ENCODE peak calls at places on chromosomes 7 and 10, in four cellular contexts. S is hepatocyte, P is GM23338, B is HCT116. N is an unnamed sample.

GRCh38 chr7:68266004-68266579 is 1269.5 kb downstream of the TYW1 start:
- DNase-seq in S (no peak), B (no peak), P (no peak), N (no peak)

GRCh38 chr10:51244739-51245138 is 170.5 kb downstream of the PRKG1 start:
- DNase-seq in S (peak; percentile 8), P (peak; percentile 76), B (no peak), N (no peak)

GRCh38 chr7:4638781-4639575 is 43.1 kb upstream of the FOXK1 start:
- DNase-seq in S (no peak), B (no peak), P (no peak), N (no peak)

GRCh38 chr7:87416682-87417587 is 58.5 kb downstream of the ABCB4 start:
- DNase-seq in S (peak; percentile 76), P (peak; percentile 86), B (peak; percentile 62), N (peak; percentile 85)

GRCh38 chr7:27714831-27715444 is 25.0 kb upstream of the TAX1BP1 start:
- DNase-seq in B (no peak), S (peak; percentile 16), P (no peak), N (no peak)

GRCh38 chr7:28835800-28836199 is 122.3 kb downstream of the TRIL start:
- DNase-seq in B (no peak), S (no peak), P (no peak), N (no peak)

GRCh38 chr7:54811925-54812264 is 52.9 kb upstream of the SEC61G start:
- DNase-seq in B (no peak), P (no peak), S (no peak), N (no peak)

GRCh38 chr7:670501-671390 is 55.8 kb upstream of the DNAAF5 start:
- DNase-seq in B (no peak), P (no peak), S (no peak), N (no peak)

GRCh38 chr7:36871863-36872262 is 147.6 kb upstream of the AOAH start:
- DNase-seq in P (no peak), B (peak; percentile 21), S (no peak), N (peak; percentile 24)

GRCh38 chr7:108415821-108416536 is 40.3 kb downstream of the NRCAM start:
- DNase-seq in B (no peak), S (no peak), P (no peak), N (peak; percentile 65)

GRCh38 chr7:139916717-139917395 is 87.8 kb downstream of the TBXAS1 start:
- DNase-seq in B (no peak), P (no peak), S (no peak), N (peak; percentile 54)

GRCh38 chr10:77869626-77870420 is 56.7 kb downstream of the DLG5 start:
- DNase-seq in S (no peak), B (no peak), P (no peak), N (no peak)

GRCh38 chr7:142957723-142958122 is 4.4 kb downstream of the KEL start:
- DNase-seq in S (peak; percentile 33), P (peak; percentile 10), B (no peak), N (no peak)

GRCh38 chr10:109899578-109900355 is 23.5 kb downstream of the XPNPEP1 start:
- DNase-seq in S (no peak), B (no peak), P (no peak), N (no peak)

GRCh38 chr7:127895814-127896280 is 135.4 kb downstream of the LRRC4 start:
- DNase-seq in P (no peak), S (peak; percentile 26), B (no peak), N (no peak)

DNA sequence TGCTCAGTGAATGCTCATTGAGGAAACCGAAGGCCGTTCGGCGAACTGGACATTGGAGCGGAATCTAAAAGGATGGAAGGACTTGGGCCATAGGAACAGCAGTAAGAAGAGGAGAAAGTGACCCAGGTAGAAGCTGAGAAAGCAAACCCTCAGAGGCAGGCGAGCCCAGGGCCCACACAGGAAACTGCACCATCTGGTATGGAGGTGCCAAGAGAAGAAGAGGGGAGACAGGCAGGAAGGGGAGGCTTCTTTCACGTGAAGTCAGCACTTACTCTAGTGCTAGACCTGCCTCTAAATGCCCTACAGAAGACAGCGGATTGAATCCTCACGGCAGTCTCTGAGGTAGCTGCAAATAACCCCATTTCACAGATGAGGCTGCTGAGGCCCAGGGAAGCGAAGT is 10.2 kb upstream of the CRHR2 start:
- DNase-seq in B (no peak), S (no peak), P (no peak), N (no peak)
- TF ChIP-seq CTCF in B (no peak), S (no peak), P (no peak), N (no peak)

DNA sequence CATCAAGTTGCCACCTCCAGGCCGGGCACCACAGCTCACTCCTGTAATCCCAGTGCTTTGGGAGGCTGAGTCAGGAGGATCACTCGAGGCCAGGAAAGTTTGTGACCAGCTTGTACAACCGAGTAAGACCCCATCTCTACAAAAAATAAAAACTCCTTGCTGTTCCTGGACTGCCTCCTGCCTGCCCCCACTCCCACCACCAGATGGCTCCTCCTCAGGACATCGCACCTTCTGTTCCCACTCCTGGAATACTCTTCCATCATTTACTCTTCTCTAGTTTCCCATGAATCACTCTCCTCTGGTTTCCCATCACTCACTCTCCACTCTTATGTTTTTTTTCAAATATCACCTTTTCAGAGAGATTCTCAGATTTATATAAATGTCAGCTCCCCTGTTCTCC is 540.7 kb downstream of the CALN1 start:
- DNase-seq in S (no peak), B (no peak), P (peak; percentile 25), N (no peak)
- TF ChIP-seq CTCF in S (peak; percentile 27), B (no peak), P (peak; percentile 66), N (no peak)

GRCh38 chr7:99278180-99278579 is 5.5 kb downstream of the MYH16 start:
- DNase-seq in P (no peak), S (no peak), B (no peak), N (no peak)
- TF ChIP-seq CTCF in P (peak; percentile 22), S (no peak), B (no peak), N (no peak)

DNA sequence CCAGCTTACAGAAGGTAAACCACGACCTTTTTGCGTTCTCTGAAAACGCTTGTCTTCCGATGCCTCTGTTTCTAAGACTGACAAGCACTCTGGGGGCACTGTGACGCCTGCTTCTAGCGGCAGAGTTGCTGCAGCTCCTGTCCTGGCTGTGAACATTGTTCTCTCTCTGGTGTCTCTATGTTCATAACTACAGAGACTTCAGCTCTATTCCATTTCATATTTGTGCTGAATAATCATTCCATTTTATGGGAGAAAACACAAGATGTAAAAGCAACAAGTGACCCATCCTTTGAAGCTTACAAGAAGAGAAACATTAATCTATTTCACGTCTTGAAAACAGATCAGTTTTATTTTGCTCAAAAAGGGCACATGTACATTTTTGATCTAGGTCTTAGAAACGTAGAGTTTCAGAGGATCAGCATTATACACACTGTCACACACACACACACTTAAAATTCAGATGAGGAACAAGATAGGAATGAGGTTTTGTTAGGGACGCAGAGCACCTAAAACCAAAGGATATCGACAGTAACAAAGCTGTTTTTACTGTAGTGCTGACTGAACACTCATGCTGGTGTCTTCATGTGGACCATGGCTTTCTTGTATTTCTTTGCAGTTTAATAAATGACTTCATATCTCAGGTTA is 3.0 kb downstream of the IKZF1 start:
- DNase-seq in P (peak; percentile 15), S (no peak), B (no peak), N (peak; percentile 78)
- TF ChIP-seq CTCF in P (no peak), S (no peak), B (no peak), N (no peak)

GRCh38 chr7:81245353-81245752 is 326.5 kb upstream of the SEMA3C start:
- DNase-seq in B (no peak), P (peak; percentile 35), S (no peak), N (no peak)

GRCh38 chr7:81248420-81248819 is 329.6 kb upstream of the SEMA3C start:
- DNase-seq in S (no peak), P (no peak), B (no peak), N (no peak)

GRCh38 chr7:81244213-81244612 is 325.4 kb upstream of the SEMA3C start:
- DNase-seq in P (no peak), B (peak; percentile 42), S (peak; percentile 15), N (no peak)
- TF ChIP-seq CTCF in P (peak; percentile 40), B (peak; percentile 3), S (no peak), N (no peak)

GRCh38 chr7:134343796-134344195 is 27.1 kb upstream of the SLC35B4 start:
- DNase-seq in S (no peak), P (no peak), B (no peak), N (no peak)

GRCh38 chr7:134351424-134351823 is 34.7 kb upstream of the SLC35B4 start:
- DNase-seq in P (no peak), S (no peak), B (no peak), N (no peak)

GRCh38 chr7:134343136-134343535 is 26.4 kb upstream of the SLC35B4 start:
- DNase-seq in P (no peak), S (no peak), B (no peak), N (no peak)

GRCh38 chr7:134350682-134351081 is 34.0 kb upstream of the SLC35B4 start:
- DNase-seq in P (no peak), S (no peak), B (no peak), N (peak; percentile 3)

GRCh38 chr7:134347567-134347966 is 30.8 kb upstream of the SLC35B4 start:
- DNase-seq in S (no peak), P (no peak), B (no peak), N (no peak)
- TF ChIP-seq CTCF in S (no peak), P (peak; percentile 41), B (no peak), N (no peak)

GRCh38 chr10:4120454-4120853 is 335.4 kb upstream of the KLF6 start:
- DNase-seq in S (no peak), B (no peak), P (no peak), N (peak; percentile 21)

GRCh38 chr10:4117604-4118003 is 332.6 kb upstream of the KLF6 start:
- DNase-seq in S (no peak), P (no peak), B (no peak), N (no peak)

GRCh38 chr10:4121531-4122380 is 336.7 kb upstream of the KLF6 start:
- DNase-seq in S (no peak), P (no peak), B (no peak), N (no peak)

DNA sequence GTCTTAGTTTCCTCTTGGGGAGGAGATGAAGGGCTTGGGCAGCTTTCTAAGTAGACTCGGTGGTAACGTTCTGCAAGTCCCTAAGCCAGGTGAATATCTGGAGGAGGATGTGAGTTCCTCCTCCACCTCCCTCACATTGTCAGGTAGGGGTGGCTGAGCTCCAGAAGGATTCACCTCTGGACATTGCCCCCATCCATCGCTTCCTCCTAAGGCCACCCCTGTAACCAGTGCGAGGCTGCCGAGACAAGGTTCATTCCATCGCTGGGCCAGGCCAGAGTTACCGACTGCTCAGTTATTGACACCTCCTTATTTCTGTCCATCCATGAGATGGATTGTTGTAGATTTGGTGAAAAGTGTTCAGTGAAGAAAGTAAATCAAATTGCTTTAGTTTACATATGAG is 334.1 kb upstream of the KLF6 start:
- DNase-seq in P (no peak), S (no peak), B (no peak), N (no peak)
- TF ChIP-seq CTCF in P (no peak), S (no peak), B (no peak), N (no peak)

DNA sequence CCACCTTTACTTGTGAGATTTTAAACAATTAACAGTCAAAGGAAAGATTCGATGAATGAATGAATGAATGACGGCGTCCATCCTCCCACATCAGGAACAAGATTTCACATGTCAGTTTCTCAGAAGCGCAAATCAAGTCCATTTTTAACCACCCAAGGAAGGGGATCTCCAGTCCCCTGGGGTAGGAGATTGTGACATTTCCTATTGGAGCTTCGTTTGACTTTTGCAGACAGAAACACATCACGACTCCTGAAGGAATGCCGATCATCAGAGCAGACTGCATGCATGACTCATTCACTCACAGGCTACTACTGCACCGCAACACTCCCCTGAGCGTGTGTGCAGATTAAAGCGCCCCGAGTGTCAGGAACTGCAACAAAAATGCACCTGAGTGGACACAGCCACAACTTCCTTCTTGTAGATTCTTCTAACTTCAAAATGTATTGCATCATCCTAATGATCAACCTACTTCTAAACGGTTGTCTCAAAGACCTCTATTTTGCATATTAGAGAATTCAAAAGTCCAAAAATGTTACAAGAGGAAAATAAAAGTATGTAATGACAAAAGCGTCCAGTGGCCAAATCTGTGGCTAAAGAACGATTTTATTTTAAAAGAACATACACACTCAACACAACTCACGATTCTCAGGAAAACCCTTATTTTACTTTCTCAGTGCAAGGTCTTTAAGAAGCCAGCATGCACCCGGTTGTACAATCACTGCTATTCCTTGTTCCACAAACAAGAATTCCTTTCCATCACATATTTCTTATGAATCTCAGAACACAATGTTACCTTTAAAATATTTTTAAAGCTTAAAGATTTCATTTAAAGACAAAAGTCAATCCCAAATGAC is 172.6 kb downstream of the FAM107B start:
- DNase-seq in B (peak; percentile 52), S (peak; percentile 84), P (no peak), N (peak; percentile 79)
- TF ChIP-seq CTCF in B (no peak), S (no peak), P (no peak), N (no peak)

N was measured in activated CD8-positive, alpha-beta T cell treated with anti-CD3 and anti-CD28 coated beads for 36 hours.